ENCODE peak calls at places on chromosome 4, in nine cellular contexts. T is ovary, X is heart right ventricle, D is sigmoid colon, R is MM.1S, I is pancreas, Q is brain microvascular endothelial cell, A is stomach, F is PC-3. O is an unnamed sample.

GRCh38 chr4:48141048-48141447 is 7.0 kb upstream of the TXK start:
- DNase-seq in A (no peak), R (peak; percentile 63), Q (no peak), I (no peak), F (peak; percentile 66), T (no peak), X (no peak), D (no peak), O (no peak)

GRCh38 chr4:37000281-37000680 is 244.3 kb upstream of the NWD2 start:
- DNase-seq in T (no peak), I (no peak), Q (no peak), R (no peak), F (no peak), X (no peak), A (no peak), D (no peak), O (no peak)

GRCh38 chr4:52843958-52844357 is 18.2 kb upstream of the RASL11B start:
- DNase-seq in Q (no peak), I (no peak), T (no peak), F (no peak), A (no peak), X (peak; percentile 13), R (no peak), D (no peak), O (no peak)

GRCh38 chr4:145047151-145047550 is 50.8 kb downstream of the ANAPC10 start:
- DNase-seq in Q (no peak), A (no peak), I (no peak), X (no peak), D (no peak), R (no peak), T (no peak), F (no peak), O (no peak)

GRCh38 chr4:98148856-98149255 is 5.6 kb upstream of the STPG2 start:
- DNase-seq in R (no peak), D (no peak), T (no peak), F (peak; percentile 86), A (no peak), I (no peak), X (no peak), Q (no peak), O (no peak)

GRCh38 chr4:3297066-3297859 is 4.4 kb downstream of the RGS12 start:
- DNase-seq in I (no peak), T (no peak), R (no peak), A (peak; percentile 7), D (no peak), Q (no peak), X (no peak), F (no peak), O (no peak)

GRCh38 chr4:178275671-178276360 is 833.6 kb upstream of the AGA start:
- DNase-seq in T (no peak), A (no peak), F (no peak), R (no peak), X (no peak), Q (no peak), D (no peak), I (no peak), O (no peak)

GRCh38 chr4:101400096-101400495 is 52.8 kb upstream of the PPP3CA start:
- DNase-seq in F (peak; percentile 82), T (no peak), A (no peak), R (no peak), I (no peak), D (no peak), Q (peak; percentile 78), X (no peak), O (no peak)

GRCh38 chr4:25402521-25402920 is 25.5 kb downstream of the ANAPC4 start:
- DNase-seq in R (no peak), T (no peak), I (no peak), D (no peak), Q (no peak), X (no peak), A (no peak), F (no peak), O (no peak)

GRCh38 chr4:57254727-57255126 is 144.5 kb upstream of the IGFBP7 start:
- DNase-seq in T (no peak), Q (no peak), A (no peak), D (no peak), I (no peak), R (no peak), X (no peak), F (no peak), O (no peak)

GRCh38 chr4:84814100-84814750 is 152.3 kb downstream of the WDFY3 start:
- DNase-seq in R (no peak), T (no peak), D (no peak), A (peak; percentile 27), Q (peak; percentile 94), F (peak; percentile 81), I (peak; percentile 50), X (no peak), O (peak; percentile 48)

GRCh38 chr4:103934178-103934789 is 214.5 kb upstream of the TACR3 start:
- DNase-seq in X (peak; percentile 14), F (peak; percentile 65), Q (peak; percentile 16), I (peak; percentile 19), D (no peak), A (no peak), T (no peak), R (peak; percentile 67), O (no peak)

GRCh38 chr4:87849612-87850011 is 16.8 kb downstream of the MEPE start:
- DNase-seq in I (no peak), F (no peak), Q (peak; percentile 15), X (no peak), D (no peak), A (no peak), T (no peak), R (no peak), O (no peak)

GRCh38 chr4:44016582-44017421 is 431.8 kb downstream of the KCTD8 start:
- DNase-seq in T (no peak), R (peak; percentile 58), F (no peak), Q (no peak), X (no peak), D (no peak), A (no peak), I (no peak), O (no peak)

GRCh38 chr4:123488916-123489315 is 92.3 kb downstream of the SPRY1 start:
- DNase-seq in D (no peak), X (no peak), R (no peak), A (no peak), F (peak; percentile 80), Q (peak; percentile 81), T (no peak), I (no peak), O (no peak)

DNA sequence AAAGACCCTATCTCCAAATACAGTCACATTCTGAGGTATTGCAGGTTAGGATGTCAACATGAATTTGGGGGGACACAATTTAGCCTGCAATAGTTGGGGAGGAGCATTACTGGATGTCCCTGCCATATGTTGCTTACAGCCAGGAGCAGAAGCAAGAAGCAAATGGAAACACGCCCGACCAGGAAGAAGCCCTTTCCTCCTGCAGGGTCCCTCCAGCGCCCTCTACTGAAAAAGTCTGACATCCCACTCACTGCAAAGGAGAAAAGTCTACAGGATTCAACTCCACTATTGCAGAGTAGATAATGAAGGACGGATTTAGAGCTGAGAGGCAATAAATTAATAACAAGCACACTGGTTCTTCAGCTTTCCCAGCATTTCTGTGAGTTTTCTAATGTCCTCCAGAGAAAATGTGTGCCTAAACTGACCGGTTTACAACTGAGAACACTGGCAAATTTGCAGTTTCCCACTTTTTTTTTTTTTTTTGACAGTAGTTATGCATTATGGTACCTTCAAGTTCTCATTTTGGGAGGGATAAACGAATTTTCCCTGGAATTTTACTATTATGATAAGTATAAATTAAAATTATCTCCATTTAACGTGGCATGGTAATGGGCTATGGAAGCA is 31.7 kb downstream of the COQ2 start:
- DNase-seq in R (peak; percentile 69), Q (peak; percentile 70), X (peak; percentile 58), T (no peak), F (peak; percentile 70), I (peak; percentile 63), D (peak; percentile 74), A (peak; percentile 79), O (peak; percentile 55)
- TF ChIP-seq CTCF in R (peak; percentile 90), Q (peak; percentile 84), X (peak; percentile 63), T (no peak), F (peak; percentile 66), I (no peak), D (no peak), A (peak; percentile 45), O (peak; percentile 43)

GRCh38 chr4:38980903-38981676 is 51.1 kb downstream of the TMEM156 start:
- DNase-seq in D (no peak), Q (peak; percentile 61), T (no peak), R (peak; percentile 51), X (no peak), A (no peak), I (no peak), F (no peak), O (no peak)
- H3K36me3 ChIP-seq in D (no peaks in the 10 kb centered on the region), Q (peaks cover 14% of the 10 kb centered on the region), T (no peaks in the 10 kb centered on the region), R (no peaks in the 10 kb centered on the region), X (no peaks in the 10 kb centered on the region), A (no peaks in the 10 kb centered on the region), I (no peaks in the 10 kb centered on the region), F (peaks cover 13% of the 10 kb centered on the region), O (no peaks in the 10 kb centered on the region)

GRCh38 chr4:173231916-173232315 is 63.3 kb downstream of the GALNT7 start:
- DNase-seq in X (no peak), A (no peak), R (no peak), T (no peak), D (no peak), I (no peak), Q (no peak), F (peak; percentile 40), O (no peak)

GRCh38 chr4:173240696-173241095 is 72.1 kb downstream of the GALNT7 start:
- DNase-seq in F (no peak), Q (no peak), R (no peak), D (no peak), T (no peak), I (no peak), X (no peak), A (no peak), O (no peak)

GRCh38 chr4:173237722-173238121 is 69.1 kb downstream of the GALNT7 start:
- DNase-seq in A (no peak), F (no peak), X (no peak), R (no peak), Q (no peak), D (no peak), I (no peak), T (no peak), O (no peak)

GRCh38 chr4:173235050-173235449 is 66.4 kb downstream of the GALNT7 start:
- DNase-seq in R (no peak), T (no peak), A (no peak), F (no peak), I (no peak), Q (no peak), D (peak; percentile 63), X (no peak), O (no peak)

GRCh38 chr4:173237152-173237551 is 68.5 kb downstream of the GALNT7 start:
- DNase-seq in D (no peak), F (peak; percentile 48), R (no peak), Q (no peak), I (no peak), X (no peak), T (no peak), A (no peak), O (no peak)
- TF ChIP-seq CTCF in D (no peak), F (no peak), R (no peak), Q (no peak), I (no peak), X (no peak), T (no peak), A (no peak), O (no peak)

DNA sequence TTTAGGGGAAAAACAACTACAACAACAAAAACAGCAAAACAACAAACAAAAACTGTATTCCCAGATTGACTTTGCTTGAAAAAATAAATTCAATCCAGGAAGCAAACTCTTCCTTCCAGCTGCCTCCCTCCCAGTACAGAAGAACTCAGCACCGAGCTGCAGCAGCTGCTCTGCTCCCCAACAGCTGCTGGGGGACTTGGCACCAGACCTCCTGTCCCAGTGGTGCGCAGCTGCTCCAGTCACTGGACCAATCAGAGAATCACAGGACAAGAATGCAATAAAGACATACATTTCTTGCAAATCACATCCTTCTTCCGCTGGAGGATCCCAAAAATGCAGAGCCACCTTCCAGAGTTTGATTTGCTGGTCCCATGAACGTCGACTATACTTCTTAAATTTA is 11.8 kb upstream of the FAM53A start:
- DNase-seq in A (no peak), R (no peak), T (no peak), I (no peak), X (no peak), Q (no peak), F (no peak), D (peak; percentile 58), O (no peak)
- H3K36me3 ChIP-seq in A (peaks cover 96% of the 10 kb centered on the region), R (peaks cover 32% of the 10 kb centered on the region), T (no peaks in the 10 kb centered on the region), I (peaks cover 5% of the 10 kb centered on the region), X (peaks cover 100% of the 10 kb centered on the region), Q (peaks cover 74% of the 10 kb centered on the region), F (peaks cover 60% of the 10 kb centered on the region), D (peaks cover 53% of the 10 kb centered on the region), O (peaks cover 92% of the 10 kb centered on the region)